ENCODE peak calls at places on chromosomes 1 and 21, in four cellular contexts. N is CD8-positive, alpha-beta memory T cell; L is adrenal gland; D is ovary. T is an unnamed sample. For H3K27me3, the result is how much of the 10 kb centered on the place peaks cover.

GRCh38 chr1:113579256-113580018 is 179.8 kb downstream of the PHTF1 start:
- DNase-seq in N (no peak), L (no peak), D (no peak), T (no peak)

GRCh38 chr1:41355356-41355755 is 5.9 kb upstream of the FOXO6 start:
- DNase-seq in N (no peak), L (no peak), D (no peak), T (no peak)

GRCh38 chr1:167666416-167666815 is 36.4 kb downstream of the RCSD1 start:
- DNase-seq in N (no peak), L (no peak), D (no peak), T (no peak)

GRCh38 chr1:192962901-192963300 is 96.3 kb downstream of the UCHL5 start:
- DNase-seq in N (no peak), L (no peak), D (no peak), T (no peak)

GRCh38 chr1:168170552-168171508 is 7.9 kb upstream of the TIPRL start:
- DNase-seq in N (no peak), L (no peak), D (no peak), T (no peak)

GRCh38 chr1:61477301-61477700 is 247.6 kb downstream of the TM2D1 start:
- DNase-seq in N (no peak), L (no peak), D (no peak), T (no peak)

GRCh38 chr1:70840260-70840953 is 207.2 kb downstream of the PTGER3 start:
- DNase-seq in N (no peak), L (no peak), D (no peak), T (no peak)

GRCh38 chr21:44279621-44280260 is 5.9 kb upstream of the AIRE start:
- DNase-seq in N (no peak), L (no peak), D (no peak), T (no peak)

GRCh38 chr1:181064030-181064594 is 24.4 kb upstream of the IER5 start:
- DNase-seq in N (no peak), L (no peak), D (no peak), T (no peak)

GRCh38 chr1:162942903-162943567 is 82.1 kb upstream of the CCDC190 start:
- DNase-seq in N (no peak), L (peak), D (no peak), T (no peak)

GRCh38 chr21:45741691-45742090 is 98.2 kb downstream of the PCBP3 start:
- DNase-seq in N (no peak), L (no peak), D (no peak), T (no peak)

GRCh38 chr1:47459263-47459788 is 21.5 kb downstream of the FOXD2 start:
- DNase-seq in N (no peak), L (no peak), D (no peak), T (no peak)

GRCh38 chr1:51679435-51679834 is 62.5 kb downstream of the OSBPL9 start:
- DNase-seq in N (no peak), L (no peak), D (no peak), T (no peak)

GRCh38 chr1:5110508-5110907 is 456.1 kb downstream of the AJAP1 start:
- DNase-seq in N (no peak), L (no peak), D (no peak), T (no peak)

GRCh38 chr1:205994342-205994741 is 8.9 kb downstream of the RAB7B start:
- DNase-seq in N (no peak), L (no peak), D (no peak), T (no peak)

GRCh38 chr1:147163019-147163418 is 9.3 kb downstream of the PRKAB2 start:
- DNase-seq in N (no peak), L (no peak), D (no peak), T (no peak)

GRCh38 chr1:184773762-184774320 is 19.2 kb upstream of the EDEM3 start:
- DNase-seq in N (no peak), L (peak), D (no peak), T (no peak)

GRCh38 chr21:34688145-34688544 is 19.4 kb downstream of the CLIC6 start:
- DNase-seq in N (no peak), L (no peak), D (no peak), T (no peak)

GRCh38 chr1:173020138-173020742 is 30.5 kb downstream of the TNFSF18 start:
- DNase-seq in N (no peak), L (no peak), D (no peak), T (no peak)

GRCh38 chr1:236992449-236992848 is 11.8 kb downstream of the MT1HL1 start:
- DNase-seq in N (no peak), L (no peak), D (no peak), T (no peak)

GRCh38 chr1:9842781-9843575 is 19.2 kb upstream of the CLSTN1 start:
- DNase-seq in N (no peak), L (no peak), D (no peak), T (no peak)

GRCh38 chr1:182698977-182699672 is 14.7 kb upstream of the RGS8 start:
- DNase-seq in N (no peak), L (no peak), D (peak), T (no peak)

GRCh38 chr21:22842875-22843274 is 1844.7 kb downstream of the NCAM2 start:
- DNase-seq in N (no peak), L (no peak), D (no peak), T (no peak)

GRCh38 chr1:175332515-175332914 is 139.9 kb upstream of the KIAA0040 start:
- DNase-seq in N (no peak), L (no peak), D (no peak), T (no peak)

DNA sequence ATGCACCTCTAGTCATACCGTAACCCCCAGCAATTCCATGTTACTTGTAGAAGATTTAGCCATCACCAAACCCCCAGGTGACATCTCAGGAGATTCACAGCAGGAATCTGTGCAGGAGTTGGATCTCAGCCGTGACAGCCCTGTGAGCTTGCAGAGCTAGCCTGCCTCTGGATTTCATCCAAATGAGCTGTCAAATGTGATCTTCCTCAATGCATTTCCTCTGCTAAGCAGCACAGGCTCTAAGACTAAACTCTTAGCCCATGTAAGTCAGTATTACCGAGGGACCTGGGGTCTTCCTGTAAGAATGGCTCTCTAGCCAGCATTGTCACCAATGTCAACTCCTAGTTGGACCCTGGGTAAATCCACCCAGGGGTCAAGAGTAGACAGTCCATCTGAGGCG is 41.7 kb downstream of the UMODL1 start:
- DNase-seq in N (no peak), L (no peak), D (no peak), T (no peak)
- H3K27me3 ChIP-seq in N (under half), L (under half), D (under half), T (under half)

GRCh38 chr21:17636711-17637110 is 24.0 kb upstream of the BTG3 start:
- DNase-seq in N (no peak), L (no peak), D (no peak), T (no peak)
- H3K27me3 ChIP-seq in N (under half), L (under half), D (under half), T (under half)

GRCh38 chr1:224735159-224735558 is 119.0 kb downstream of the CNIH3 start:
- DNase-seq in N (no peak), L (no peak), D (no peak), T (no peak)

GRCh38 chr1:224737353-224737727 is 121.2 kb downstream of the CNIH3 start:
- DNase-seq in N (no peak), L (no peak), D (no peak), T (no peak)

GRCh38 chr1:224739997-224740687 is 124.0 kb downstream of the CNIH3 start:
- DNase-seq in N (no peak), L (no peak), D (no peak), T (no peak)

GRCh38 chr1:224736619-224737352 is 120.7 kb downstream of the CNIH3 start:
- DNase-seq in N (no peak), L (no peak), D (no peak), T (no peak)

GRCh38 chr1:224739303-224739996 is 123.3 kb downstream of the CNIH3 start:
- DNase-seq in N (no peak), L (no peak), D (no peak), T (no peak)
- H3K27me3 ChIP-seq in N (under half), L (under half), D (under half), T (under half)

DNA sequence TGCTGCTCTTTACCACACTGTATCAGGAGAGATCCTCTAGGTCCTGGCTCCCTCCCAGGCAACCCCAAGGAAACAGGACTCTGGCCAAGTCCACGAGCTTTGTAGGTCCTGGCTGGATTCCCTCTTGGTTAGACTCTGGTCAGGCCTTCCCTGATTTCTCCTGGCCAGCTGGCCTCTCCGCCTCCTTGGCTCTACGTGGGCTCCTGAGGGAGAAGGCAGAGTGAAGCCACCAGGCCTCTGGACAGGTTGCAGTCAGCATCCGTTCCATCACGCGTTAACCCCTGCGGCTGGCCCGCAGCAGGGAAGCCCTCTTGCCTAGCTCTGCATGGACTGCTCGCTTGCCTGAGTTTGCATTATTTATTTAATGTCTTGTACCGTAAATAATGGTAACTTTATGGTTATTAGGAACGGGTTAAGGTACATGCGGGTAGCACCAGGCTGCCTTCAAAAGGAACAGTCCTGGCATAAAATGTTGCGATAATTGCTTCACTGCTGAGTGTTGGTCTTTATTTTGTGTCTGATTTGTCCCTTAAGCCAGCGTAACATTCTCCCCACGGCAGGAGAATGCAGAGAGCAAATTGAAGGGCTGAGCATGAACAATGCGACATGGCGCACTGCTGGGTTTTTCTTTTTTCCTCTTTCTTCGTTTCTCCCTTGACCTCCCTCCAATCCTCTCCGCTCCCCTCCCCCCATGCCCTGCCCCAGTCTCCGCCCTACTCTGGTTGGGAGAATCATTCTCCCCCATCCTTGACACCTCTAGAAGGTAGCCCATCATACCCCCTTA is 100.3 kb downstream of the RNF220 start:
- DNase-seq in N (no peak), L (no peak), D (no peak), T (no peak)
- H3K27me3 ChIP-seq in N (under half), L (under half), D (under half), T (under half)